ENCODE peak calls at places on chromosomes 2 and 18, in five cellular contexts. A, I, V, Z and U are unnamed samples. For H3K9me3, the result is how much of the 10 kb centered on the place peaks cover.

GRCh38 chr2:214193943-214194342 is 216.9 kb upstream of the VWC2L start:
- DNase-seq in I (no peak), Z (peak), A (no peak), V (no peak), U (no peak)

GRCh38 chr18:76437910-76438309 is 57.1 kb downstream of the ZNF516 start:
- DNase-seq in V (no peak), Z (no peak), I (no peak), A (no peak), U (no peak)

GRCh38 chr2:25374411-25374810 is 32.7 kb upstream of the DNMT3A start:
- DNase-seq in A (no peak), I (no peak), Z (no peak), V (peak), U (no peak)

GRCh38 chr2:41194235-41194634 is 742.3 kb upstream of the SLC8A1 start:
- DNase-seq in V (no peak), I (no peak), Z (peak), A (no peak), U (peak)

GRCh38 chr2:9423922-9424272 is 443 bp downstream of the CPSF3 start:
- DNase-seq in A (no peak), Z (peak), V (no peak), I (no peak), U (no peak)

GRCh38 chr2:227035678-227036077 is 128.3 kb downstream of the COL4A4 start:
- DNase-seq in Z (no peak), V (no peak), I (no peak), A (no peak), U (no peak)

GRCh38 chr2:105803773-105804172 is 59.1 kb downstream of the NCK2 start:
- DNase-seq in V (no peak), I (no peak), Z (no peak), A (no peak), U (no peak)

GRCh38 chr2:126837926-126838717 is 60.6 kb upstream of the TEX51 start:
- DNase-seq in I (no peak), A (no peak), Z (no peak), V (no peak), U (no peak)

GRCh38 chr18:56962322-56962721 is 184.6 kb upstream of the BOD1L2 start:
- DNase-seq in A (no peak), Z (no peak), I (no peak), V (no peak), U (no peak)

GRCh38 chr2:20960003-20960402 is 83.9 kb downstream of the APOB start:
- DNase-seq in Z (no peak), V (no peak), I (no peak), A (no peak), U (no peak)

GRCh38 chr2:197191177-197191947 is 119.2 kb downstream of the ANKRD44 start:
- DNase-seq in V (no peak), Z (peak), I (no peak), A (no peak), U (no peak)

GRCh38 chr18:69528439-69528838 is 127.8 kb downstream of the DOK6 start:
- DNase-seq in V (no peak), A (no peak), Z (peak), I (no peak), U (no peak)

GRCh38 chr2:33160217-33160616 is 213.5 kb downstream of the LTBP1 start:
- DNase-seq in A (no peak), V (no peak), Z (no peak), I (no peak), U (no peak)

GRCh38 chr2:234840336-234840735 is 111.5 kb upstream of the SH3BP4 start:
- DNase-seq in Z (peak), V (no peak), A (no peak), I (peak), U (peak)

GRCh38 chr18:58186258-58186948 is 142.4 kb downstream of the NEDD4L start:
- DNase-seq in I (no peak), Z (peak), V (no peak), A (no peak), U (no peak)

GRCh38 chr2:28673338-28673737 is 78.3 kb upstream of the PPP1CB start:
- DNase-seq in I (no peak), Z (no peak), V (no peak), A (no peak), U (no peak)

GRCh38 chr2:119490106-119490505 is 34.2 kb downstream of the SCTR start:
- DNase-seq in Z (no peak), I (no peak), A (no peak), V (no peak), U (no peak)

GRCh38 chr2:128314026-128314347 is 4.7 kb downstream of the HS6ST1 start:
- DNase-seq in Z (no peak), I (no peak), A (no peak), V (no peak), U (no peak)

GRCh38 chr2:30691948-30692828 is 115.1 kb downstream of the CAPN13 start:
- DNase-seq in Z (peak), A (no peak), I (no peak), V (no peak), U (no peak)

GRCh38 chr18:65592419-65592818 is 158.4 kb upstream of the CDH7 start:
- DNase-seq in Z (no peak), I (no peak), V (no peak), A (no peak), U (no peak)
- H3K9me3 ChIP-seq in Z (under half), I (under half), V (under half), A (under half), U (under half)

DNA sequence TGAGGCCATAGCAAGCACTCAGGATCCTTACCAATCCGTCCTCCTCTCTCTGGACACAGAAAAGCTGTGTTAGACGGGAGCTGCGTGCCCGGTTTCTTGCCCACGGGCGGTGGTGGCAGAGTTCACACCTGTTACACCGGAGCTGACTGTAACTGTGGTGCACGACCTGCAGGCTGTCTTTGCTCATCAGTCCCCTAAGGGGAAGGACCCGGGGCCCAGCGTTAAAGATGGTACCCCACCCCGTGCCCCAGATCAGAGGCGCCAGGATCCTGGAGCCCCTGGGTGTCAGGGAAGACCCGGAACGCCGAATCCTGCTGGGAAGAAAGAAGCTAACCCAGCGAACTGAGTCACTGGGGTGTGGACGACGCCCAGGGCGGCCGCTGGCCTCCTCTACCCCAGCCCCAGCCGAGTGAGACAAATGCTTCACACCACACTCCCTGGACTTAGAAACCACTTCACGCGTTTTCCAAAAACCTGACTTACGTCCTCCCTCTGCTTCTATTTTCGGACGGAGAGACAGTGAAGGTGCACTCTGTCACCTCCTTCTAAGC is 293.6 kb upstream of the SALL3 start:
- DNase-seq in I (no peak), A (no peak), Z (no peak), V (no peak), U (no peak)
- H3K9me3 ChIP-seq in I (under half), A (under half), Z (under half), V (under half), U (under half)

GRCh38 chr18:78792736-78793135 is 186.9 kb upstream of the SALL3 start:
- DNase-seq in V (no peak), Z (no peak), A (no peak), I (no peak), U (peak)

GRCh38 chr18:78792094-78792493 is 187.5 kb upstream of the SALL3 start:
- DNase-seq in V (no peak), I (no peak), Z (no peak), A (no peak), U (no peak)

GRCh38 chr18:78793313-78793712 is 186.3 kb upstream of the SALL3 start:
- DNase-seq in A (no peak), V (no peak), Z (no peak), I (no peak), U (no peak)

GRCh38 chr18:78796693-78797455 is 182.7 kb upstream of the SALL3 start:
- DNase-seq in I (no peak), Z (no peak), A (no peak), V (no peak), U (no peak)

GRCh38 chr18:78794031-78794430 is 185.6 kb upstream of the SALL3 start:
- DNase-seq in A (no peak), Z (peak), V (no peak), I (no peak), U (no peak)
- H3K9me3 ChIP-seq in A (under half), Z (under half), V (under half), I (under half), U (under half)

GRCh38 chr2:134549104-134549503 is 169.7 kb downstream of the TMEM163 start:
- DNase-seq in I (no peak), V (no peak), Z (peak), A (no peak), U (no peak)

GRCh38 chr2:134553657-134554056 is 165.1 kb downstream of the TMEM163 start:
- DNase-seq in I (no peak), Z (no peak), V (no peak), A (no peak), U (no peak)

DNA sequence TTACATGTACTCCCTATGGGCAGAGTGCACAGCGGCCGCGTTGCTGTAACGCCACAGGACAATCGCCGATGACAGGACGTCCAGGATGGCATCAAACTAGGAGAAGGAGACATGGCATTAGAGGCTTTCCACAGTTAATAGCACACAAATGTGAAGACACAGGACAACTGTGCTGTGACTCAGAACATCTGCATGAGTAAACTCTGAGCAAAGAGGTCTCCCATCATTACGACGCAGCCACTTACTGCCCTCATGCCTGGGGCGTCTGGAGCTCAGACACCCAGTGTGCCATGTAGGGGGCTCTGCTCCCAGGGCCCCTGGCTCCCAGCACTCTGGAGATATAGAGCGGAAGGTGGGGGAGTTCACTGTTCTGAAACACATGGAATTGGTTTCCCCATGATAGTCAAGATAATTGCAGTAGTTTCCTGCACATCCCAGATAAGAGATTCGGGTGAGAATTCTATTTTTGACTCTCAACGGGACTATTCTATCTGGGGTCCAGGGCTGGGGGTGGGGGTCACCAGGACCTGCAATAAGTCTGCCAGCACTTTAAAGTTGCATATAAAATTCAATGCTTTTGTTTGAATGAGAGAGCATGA is 168.1 kb downstream of the TMEM163 start:
- DNase-seq in Z (peak), A (no peak), I (no peak), V (no peak), U (no peak)
- H3K9me3 ChIP-seq in Z (under half), A (under half), I (under half), V (under half), U (under half)

GRCh38 chr2:5093056-5093455 is 599.1 kb upstream of the SOX11 start:
- DNase-seq in A (no peak), V (no peak), I (no peak), Z (no peak), U (no peak)
- H3K9me3 ChIP-seq in A (under half), V (half or more), I (under half), Z (under half), U (under half)

DNA sequence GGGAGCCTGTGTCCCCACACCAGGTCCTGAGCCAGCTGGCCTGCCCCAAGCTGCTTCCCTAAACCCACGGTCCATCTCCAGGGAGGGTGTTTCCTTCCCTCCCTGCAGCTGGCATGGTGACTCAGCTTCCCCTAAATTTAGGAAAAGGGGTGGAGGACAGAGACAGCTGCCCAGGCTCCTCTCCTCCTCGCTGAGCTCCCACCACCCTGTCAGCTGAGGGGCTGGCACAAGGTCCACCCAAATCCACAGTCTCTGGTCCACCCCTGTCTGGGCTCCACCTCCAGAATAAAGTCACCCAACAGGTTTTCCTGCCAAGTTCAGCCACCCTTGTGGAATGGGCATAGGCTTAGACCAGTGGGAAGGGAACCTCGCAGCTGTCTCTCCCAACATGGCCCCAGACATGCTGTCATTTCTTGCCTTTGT is 156.5 kb downstream of the TNS1 start:
- DNase-seq in A (no peak), Z (peak), V (no peak), I (no peak), U (peak)
- H3K9me3 ChIP-seq in A (under half), Z (under half), V (under half), I (under half), U (under half)

GRCh38 chr2:2731885-2732284 is 400.8 kb upstream of the MYT1L start:
- DNase-seq in Z (no peak), I (no peak), A (no peak), V (no peak), U (no peak)
- H3K9me3 ChIP-seq in Z (under half), I (under half), A (under half), V (under half), U (under half)

GRCh38 chr2:5132281-5132680 is 559.9 kb upstream of the SOX11 start:
- DNase-seq in I (no peak), A (no peak), V (no peak), Z (no peak), U (no peak)
- H3K9me3 ChIP-seq in I (under half), A (under half), V (under half), Z (under half), U (under half)

GRCh38 chr18:54551590-54551989 is 39.5 kb upstream of the DYNAP start:
- DNase-seq in A (no peak), V (no peak), Z (no peak), I (no peak), U (no peak)
- H3K9me3 ChIP-seq in A (under half), V (under half), Z (under half), I (under half), U (under half)